ENCODE peak calls at places on chromosome 18, in eight cellular contexts. A, Q, E, O, W, F, I and D are unnamed samples.

GRCh38 chr18:2878656-2879330 is 32.0 kb downstream of the EMILIN2 start:
- DNase-seq in E (no peak), Q (no peak), F (no peak), I (no peak), A (no peak), O (no peak), W (no peak), D (no peak)

GRCh38 chr18:46148810-46149209 is 44.6 kb downstream of the HAUS1 start:
- DNase-seq in Q (no peak), F (peak), W (peak), O (peak), E (no peak), A (peak), I (peak), D (peak)

GRCh38 chr18:41642756-41643155 is 312.3 kb upstream of the PIK3C3 start:
- DNase-seq in W (no peak), A (no peak), Q (no peak), E (no peak), O (peak), F (no peak), I (no peak), D (no peak)

GRCh38 chr18:9017170-9017899 is 85.2 kb upstream of the NDUFV2 start:
- DNase-seq in Q (peak), E (peak), A (peak), F (peak), O (peak), I (peak), W (no peak), D (peak)

GRCh38 chr18:58796205-58796604 is 68.5 kb upstream of the ZNF532 start:
- DNase-seq in E (no peak), W (no peak), I (no peak), Q (no peak), O (no peak), F (no peak), A (no peak), D (no peak)

GRCh38 chr18:6001867-6002266 is 106.5 kb upstream of the TMEM200C start:
- DNase-seq in F (no peak), Q (no peak), E (no peak), I (no peak), A (no peak), O (peak), W (no peak), D (no peak)

GRCh38 chr18:3321133-3321812 is 59.3 kb downstream of the MYL12B start:
- DNase-seq in F (no peak), E (peak), O (peak), I (no peak), Q (no peak), W (no peak), A (no peak), D (no peak)

GRCh38 chr18:474416-474815 is 26.1 kb downstream of the COLEC12 start:
- DNase-seq in A (no peak), F (no peak), Q (no peak), E (no peak), W (no peak), I (no peak), O (peak), D (no peak)

GRCh38 chr18:37588289-37588688 is 22.7 kb upstream of the CELF4 start:
- DNase-seq in O (no peak), F (no peak), I (no peak), W (no peak), A (no peak), E (no peak), Q (no peak), D (no peak)

GRCh38 chr18:36403896-36404824 is 106.6 kb downstream of the FHOD3 start:
- DNase-seq in I (no peak), W (no peak), A (no peak), F (no peak), O (no peak), Q (no peak), E (no peak), D (no peak)

GRCh38 chr18:32831781-32832180 is 59.0 kb upstream of the KLHL14 start:
- DNase-seq in I (no peak), F (no peak), A (no peak), E (peak), O (no peak), W (no peak), Q (no peak), D (no peak)

GRCh38 chr18:52046842-52047241 is 293.2 kb upstream of the DCC start:
- DNase-seq in I (no peak), F (no peak), E (no peak), Q (no peak), W (no peak), O (no peak), A (no peak), D (no peak)

GRCh38 chr18:57150828-57151227 is 3.9 kb downstream of the BOD1L2 start:
- DNase-seq in F (no peak), O (no peak), W (peak), I (no peak), Q (no peak), A (no peak), E (no peak), D (no peak)

GRCh38 chr18:11279461-11279860 is 130.1 kb upstream of the PIEZO2 start:
- DNase-seq in E (no peak), A (no peak), W (no peak), O (no peak), Q (no peak), F (no peak), I (no peak), D (no peak)

GRCh38 chr18:9985641-9986040 is 71.8 kb downstream of the VAPA start:
- DNase-seq in Q (no peak), F (no peak), W (no peak), A (no peak), O (no peak), E (no peak), I (no peak), D (no peak)

GRCh38 chr18:44737623-44738022 is 56.9 kb downstream of the SETBP1 start:
- DNase-seq in E (no peak), A (no peak), I (no peak), Q (no peak), W (no peak), F (no peak), O (no peak), D (no peak)

GRCh38 chr18:6857305-6857704 is 127.8 kb downstream of the ARHGAP28 start:
- DNase-seq in O (no peak), Q (no peak), E (no peak), A (no peak), I (no peak), F (no peak), W (no peak), D (no peak)

GRCh38 chr18:47601608-47602272 is 328.7 kb downstream of the SMAD2 start:
- DNase-seq in Q (no peak), W (no peak), F (no peak), I (no peak), A (no peak), E (no peak), O (no peak), D (no peak)

GRCh38 chr18:65788373-65788772 is 37.6 kb downstream of the CDH7 start:
- DNase-seq in A (no peak), F (no peak), Q (no peak), E (no peak), I (no peak), O (no peak), W (no peak), D (no peak)

GRCh38 chr18:79862562-79862961 is 64.8 kb downstream of the KCNG2 start:
- DNase-seq in Q (no peak), O (no peak), F (no peak), E (no peak), A (no peak), W (no peak), I (no peak), D (no peak)

GRCh38 chr18:27599202-27599829 is 414.2 kb upstream of the CHST9 start:
- DNase-seq in Q (peak), W (peak), A (peak), I (peak), F (peak), O (peak), E (peak), D (peak)

GRCh38 chr18:11947214-11948119 is 33.8 kb upstream of the IMPA2 start:
- DNase-seq in Q (peak), E (peak), W (peak), I (peak), O (peak), F (peak), A (peak), D (peak)

GRCh38 chr18:7358989-7359726 is 128.3 kb downstream of the LRRC30 start:
- DNase-seq in E (no peak), A (no peak), I (no peak), W (no peak), Q (no peak), F (no peak), O (no peak), D (no peak)

GRCh38 chr18:11668441-11669169 is 20.5 kb upstream of the GNAL start:
- DNase-seq in E (no peak), F (no peak), A (no peak), O (no peak), I (no peak), Q (no peak), W (no peak), D (no peak)

GRCh38 chr18:79935098-79935480 is 16.4 kb downstream of the SLC66A2 start:
- DNase-seq in W (no peak), I (no peak), F (no peak), E (no peak), Q (no peak), A (no peak), O (no peak), D (no peak)

GRCh38 chr18:27723168-27723567 is 453.8 kb downstream of the CDH2 start:
- DNase-seq in I (no peak), Q (no peak), E (no peak), W (no peak), A (no peak), O (peak), F (no peak), D (no peak)

GRCh38 chr18:63451774-63452173 is 25.0 kb upstream of the SERPINB5 start:
- DNase-seq in E (no peak), F (no peak), W (no peak), I (no peak), Q (no peak), A (no peak), O (peak), D (no peak)

GRCh38 chr18:28366667-28367066 is 189.7 kb upstream of the CDH2 start:
- DNase-seq in A (no peak), E (no peak), O (no peak), Q (no peak), F (no peak), W (no peak), I (no peak), D (no peak)

GRCh38 chr18:51188024-51188701 is 9.3 kb downstream of the MEX3C start:
- DNase-seq in E (no peak), F (no peak), A (no peak), O (no peak), Q (no peak), W (no peak), I (no peak), D (no peak)

GRCh38 chr18:77133051-77133919 is 702 bp upstream of the MBP start:
- DNase-seq in W (peak), I (no peak), E (no peak), Q (no peak), A (no peak), O (no peak), F (no peak), D (no peak)

GRCh38 chr18:58580078-58580477 is 48.8 kb downstream of the ALPK2 start:
- DNase-seq in W (no peak), Q (no peak), F (no peak), I (no peak), O (no peak), E (no peak), A (no peak), D (no peak)

GRCh38 chr18:10767658-10768057 is 241.8 kb downstream of the NAPG start:
- DNase-seq in E (no peak), Q (no peak), I (no peak), F (no peak), O (no peak), W (no peak), A (no peak), D (no peak)

GRCh38 chr18:12518832-12519534 is 111.3 kb downstream of the PRELID3A start:
- DNase-seq in F (no peak), W (no peak), Q (no peak), E (no peak), A (no peak), O (no peak), I (no peak), D (no peak)

GRCh38 chr18:58004317-58004716 is 39.7 kb upstream of the NEDD4L start:
- DNase-seq in O (peak), A (no peak), Q (peak), I (no peak), F (no peak), W (no peak), E (peak), D (no peak)

GRCh38 chr18:45522371-45522770 is 92.9 kb upstream of the SLC14A2 start:
- DNase-seq in A (no peak), Q (no peak), F (no peak), E (no peak), W (no peak), O (peak), I (no peak), D (no peak)

DNA sequence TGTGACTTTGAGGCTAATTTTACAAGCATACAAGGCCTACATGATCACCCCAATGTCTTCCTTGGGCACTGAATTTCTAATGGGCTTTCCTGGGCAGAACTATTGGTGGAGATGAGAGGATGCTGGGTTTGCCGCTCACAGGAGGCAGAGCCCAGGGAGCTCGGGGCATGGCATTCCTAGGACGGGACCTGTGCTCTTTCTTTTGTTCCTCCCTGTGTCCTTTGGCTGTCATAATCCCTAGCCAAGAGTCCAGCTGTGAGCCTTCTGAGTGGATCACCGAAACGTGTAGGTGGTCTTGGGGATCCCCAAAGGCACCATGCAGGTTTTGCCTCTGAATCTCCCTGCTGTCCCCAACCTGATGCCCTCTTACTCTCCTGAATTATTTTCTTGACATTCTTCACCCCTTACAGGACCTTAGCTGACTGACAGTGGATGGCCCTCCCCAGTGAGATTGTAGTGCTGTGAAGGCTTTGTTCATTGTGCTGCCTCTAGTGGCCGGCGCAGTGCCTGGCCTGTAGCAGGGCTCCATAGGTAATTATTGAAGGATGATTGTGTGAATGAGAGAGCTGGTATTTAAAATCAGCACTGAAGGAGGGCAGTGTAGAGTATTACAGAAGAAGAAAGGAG is 221.9 kb downstream of the ZNF407 start:
- DNase-seq in Q (no peak), O (peak), E (no peak), A (peak), I (no peak), W (peak), F (peak), D (peak)
- TF ChIP-seq CTCF in Q (peak), O (peak), E (peak), A (peak), I (peak), W (peak), F (peak), D (peak)

GRCh38 chr18:40529478-40529877 is 1425.6 kb upstream of the PIK3C3 start:
- DNase-seq in A (no peak), F (no peak), W (no peak), E (no peak), Q (no peak), I (no peak), O (peak), D (no peak)
- TF ChIP-seq CTCF in A (no peak), F (no peak), W (peak), E (no peak), Q (no peak), I (no peak), O (peak), D (peak)

DNA sequence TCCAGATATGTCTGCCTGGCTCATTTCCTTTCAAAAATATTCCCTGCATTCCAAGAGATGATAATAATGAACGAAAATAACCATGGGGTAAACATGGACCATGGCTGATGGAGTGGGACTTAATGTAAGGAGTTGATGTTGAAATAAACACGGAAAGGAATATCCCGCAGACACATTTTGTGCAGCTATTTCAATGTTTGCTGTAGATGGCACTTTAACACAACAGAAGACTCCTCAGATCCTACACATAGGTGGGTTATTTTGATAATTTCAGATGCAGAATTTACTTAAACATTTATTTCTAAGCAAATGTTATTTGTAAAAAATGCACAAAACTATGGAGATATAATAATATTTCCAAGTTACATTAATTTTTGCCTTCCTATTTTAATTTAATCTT is 87.5 kb upstream of the DYNAP start:
- DNase-seq in O (peak), A (no peak), I (no peak), W (no peak), F (no peak), E (no peak), Q (no peak), D (no peak)
- TF ChIP-seq CTCF in O (no peak), A (no peak), I (no peak), W (no peak), F (no peak), E (no peak), Q (no peak), D (no peak)

GRCh38 chr18:61635901-61636528 is 256.8 kb downstream of the RNF152 start:
- DNase-seq in Q (peak), F (peak), A (peak), E (no peak), I (peak), W (peak), O (peak), D (peak)
- TF ChIP-seq CTCF in Q (peak), F (peak), A (peak), E (peak), I (peak), W (peak), O (peak), D (peak)

DNA sequence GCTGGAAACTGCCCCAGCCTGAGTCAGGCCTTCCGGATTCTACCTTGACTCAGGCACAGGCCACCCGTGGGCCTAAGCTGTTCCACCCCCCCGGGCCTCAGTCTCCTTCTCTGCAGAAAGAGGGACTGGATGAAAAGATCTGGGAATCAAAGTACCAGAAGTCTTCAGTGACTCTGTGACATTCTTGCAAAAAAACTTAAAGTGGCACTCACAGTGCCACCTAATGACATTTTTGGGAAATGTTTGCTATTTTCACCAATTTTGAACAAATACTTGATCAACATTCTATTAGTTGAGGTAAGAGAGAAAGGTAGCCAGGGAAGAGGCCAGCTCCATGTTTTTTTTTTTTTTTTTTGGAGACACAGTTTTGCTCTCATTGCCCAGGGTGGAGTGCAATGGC is 48.3 kb upstream of the ACAA2 start:
- DNase-seq in I (no peak), Q (no peak), F (peak), W (no peak), E (no peak), O (peak), A (no peak), D (no peak)
- TF ChIP-seq CTCF in I (peak), Q (peak), F (peak), W (peak), E (peak), O (peak), A (no peak), D (peak)